ENCODE peak calls at places on chromosome 14, in four cellular contexts. O, H, A and E are unnamed samples.

GRCh38 chr14:96688629-96689028 is 108.6 kb upstream of the VRK1 start:
- DNase-seq in A (no peak), O (no peak), H (no peak), E (no peak)

GRCh38 chr14:105733081-105734065 is 207.0 kb downstream of the TMEM121 start:
- DNase-seq in H (no peak), O (no peak), A (no peak), E (no peak)

GRCh38 chr14:85280074-85280473 is 249.9 kb upstream of the FLRT2 start:
- DNase-seq in H (no peak), A (no peak), O (no peak), E (peak)

GRCh38 chr14:68216072-68216471 is 396.5 kb downstream of the RAD51B start:
- DNase-seq in H (no peak), A (no peak), O (no peak), E (no peak)

GRCh38 chr14:20381341-20381740 is 32.0 kb downstream of the TEP1 start:
- DNase-seq in H (no peak), A (no peak), O (no peak), E (no peak)

GRCh38 chr14:36254020-36254614 is 66.3 kb downstream of the MBIP start:
- DNase-seq in A (no peak), H (no peak), O (no peak), E (peak)

GRCh38 chr14:91886961-91887360 is 19.6 kb upstream of the TC2N start:
- DNase-seq in A (no peak), H (no peak), O (no peak), E (no peak)

GRCh38 chr14:91311284-91311662 is 66.8 kb upstream of the GPR68 start:
- DNase-seq in A (no peak), H (no peak), O (no peak), E (no peak)

GRCh38 chr14:45970589-45970988 is 681.0 kb downstream of the RPL10L start:
- DNase-seq in O (no peak), H (no peak), A (no peak), E (no peak)

GRCh38 chr14:78259831-78260230 is 89.7 kb downstream of the NRXN3 start:
- DNase-seq in O (no peak), H (no peak), A (no peak), E (no peak)

GRCh38 chr14:101849125-101849524 is 87.6 kb downstream of the PPP2R5C start:
- DNase-seq in O (no peak), H (no peak), A (no peak), E (no peak)

GRCh38 chr14:72941286-72941985 is 15.2 kb downstream of the DCAF4 start:
- DNase-seq in O (no peak), H (no peak), A (no peak), E (no peak)

GRCh38 chr14:39181693-39182047 is 6.6 kb downstream of the PNN start:
- DNase-seq in O (no peak), H (no peak), A (no peak), E (no peak)

GRCh38 chr14:76955575-76956252 is 72.8 kb downstream of the IRF2BPL start:
- DNase-seq in A (no peak), O (no peak), H (no peak), E (peak)

GRCh38 chr14:96255501-96256366 is at the start of gene BDKRB1:
- DNase-seq in A (no peak), H (peak), O (no peak), E (peak)

GRCh38 chr14:68828728-68829127 is 35.9 kb upstream of the ZFP36L1 start:
- DNase-seq in A (no peak), O (no peak), H (no peak), E (no peak)

GRCh38 chr14:94005324-94005723 is 8.2 kb downstream of the CCDC197 start:
- DNase-seq in O (no peak), H (no peak), A (no peak), E (no peak)

GRCh38 chr14:104554088-104554607 is 25.4 kb upstream of the C14orf180 start:
- DNase-seq in O (no peak), H (no peak), A (no peak), E (no peak)

GRCh38 chr14:97350894-97351713 is 553.9 kb downstream of the VRK1 start:
- DNase-seq in A (no peak), O (no peak), H (no peak), E (no peak)

GRCh38 chr14:61557262-61557661 is 138.1 kb upstream of the HIF1A start:
- DNase-seq in O (no peak), A (no peak), H (no peak), E (no peak)

GRCh38 chr14:104771374-104771773 is 18.4 kb downstream of the SIVA1 start:
- DNase-seq in H (no peak), O (no peak), A (no peak), E (no peak)

GRCh38 chr14:68652433-68652690 is 140.5 kb downstream of the ZFP36L1 start:
- DNase-seq in H (no peak), A (no peak), O (no peak), E (no peak)

GRCh38 chr14:25753130-25753529 is 703.2 kb upstream of the STXBP6 start:
- DNase-seq in O (no peak), A (no peak), H (no peak), E (no peak)